ENCODE peak calls at places on chromosomes 5 and 9, in five cellular contexts. K is GM12865; M is left ventricle myocardium superior; F is smooth muscle cell of the brain vasculature; I is stimulated activated effector memory CD8-positive, alpha-beta T cell treated with anti-CD3 and anti-CD28 coated beads, Interleukin-12 subunit alpha, Interleukin-12 subunit beta, amount 100 ng/mL, for 72 hours. Y is an unnamed sample.

GRCh38 chr9:110971705-110972104 is 66.6 kb downstream of the LPAR1 start:
- DNase-seq in K (no peak), M (no peak), F (no peak), I (no peak), Y (no peak)

GRCh38 chr9:119609277-119609971 is 240.2 kb upstream of the BRINP1 start:
- DNase-seq in K (no peak), M (no peak), F (no peak), I (no peak), Y (no peak)

GRCh38 chr9:15306757-15307522 is at the start of gene TTC39B:
- DNase-seq in K (peak), M (peak), F (peak), I (peak), Y (peak)

GRCh38 chr5:135477594-135477993 is 25.4 kb upstream of the TIFAB start:
- DNase-seq in K (no peak), M (no peak), F (no peak), I (no peak), Y (no peak)

GRCh38 chr5:175096469-175097185 is 347.4 kb downstream of the DRD1 start:
- DNase-seq in K (no peak), M (no peak), F (no peak), I (no peak), Y (no peak)

GRCh38 chr9:89154651-89155336 is 23.8 kb downstream of the SHC3 start:
- DNase-seq in K (no peak), M (no peak), F (no peak), I (peak), Y (no peak)

GRCh38 chr9:21812415-21812814 is 10.0 kb downstream of the MTAP start:
- DNase-seq in K (no peak), M (no peak), F (no peak), I (no peak), Y (no peak)

GRCh38 chr9:132577119-132577518 is 5.3 kb upstream of the BARHL1 start:
- DNase-seq in K (no peak), M (no peak), F (no peak), I (no peak), Y (no peak)